ENCODE peak calls at places on chromosomes 2 and 18, in four cellular contexts. Y, V, X and Z are unnamed samples.

GRCh38 chr2:121088251-121089004 is 196.6 kb downstream of the TFCP2L1 start:
- DNase-seq in Y (no peak), V (no peak), X (no peak), Z (no peak)

GRCh38 chr2:28338754-28339325 is 53.8 kb upstream of the FOSL2 start:
- DNase-seq in Y (no peak), V (no peak), X (no peak), Z (no peak)

GRCh38 chr2:109348645-109349554 is 219.9 kb downstream of the SH3RF3 start:
- DNase-seq in Y (no peak), V (no peak), X (peak; percentile 18), Z (peak; percentile 21)

GRCh38 chr18:23388357-23388756 is 64.7 kb upstream of the RIOK3 start:
- DNase-seq in Y (no peak), V (no peak), X (no peak), Z (no peak)

GRCh38 chr2:181407171-181407570 is 50.0 kb upstream of the ITGA4 start:
- DNase-seq in Y (no peak), V (no peak), X (no peak), Z (no peak)

GRCh38 chr2:217901826-217902225 is 101.0 kb downstream of the TNS1 start:
- DNase-seq in Y (no peak), V (peak; percentile 34), X (no peak), Z (no peak)

GRCh38 chr2:47334356-47335136 is 68.4 kb upstream of the MSH2 start:
- DNase-seq in Y (no peak), V (no peak), X (no peak), Z (no peak)

GRCh38 chr2:10162586-10163497 is 40.3 kb downstream of the RRM2 start:
- DNase-seq in Y (no peak), V (no peak), X (no peak), Z (no peak)

GRCh38 chr2:227890495-227891079 is 19.2 kb downstream of the DAW1 start:
- DNase-seq in Y (no peak), V (peak; percentile 22), X (no peak), Z (no peak)

GRCh38 chr2:121570665-121571055 is 40.0 kb downstream of the RNU4ATAC start:
- DNase-seq in Y (no peak), V (no peak), X (no peak), Z (no peak)

GRCh38 chr18:48766025-48766424 is 184.7 kb downstream of the SMAD7 start:
- DNase-seq in Y (no peak), V (no peak), X (no peak), Z (no peak)

GRCh38 chr2:27888790-27889189 is 1.4 kb downstream of the RBKS start:
- DNase-seq in Y (no peak), V (no peak), X (no peak), Z (no peak)